ENCODE peak calls at places on chromosomes 11 and 22, in nine cellular contexts. R is astrocyte of the spinal cord, F is lung, Y is stomach, N is tibial nerve, E is BJ, O is cardiac fibroblast, Z is RWPE2, I is pancreas. J is an unnamed sample.

GRCh38 chr11:92859290-92859689 is 110.2 kb upstream of the MTNR1B start:
- DNase-seq in R (no peak), F (no peak), Y (no peak), N (no peak), E (no peak), O (peak; percentile 15), Z (no peak), I (no peak), J (no peak)

GRCh38 chr11:3894128-3894731 is 38.8 kb downstream of the STIM1 start:
- DNase-seq in R (no peak), F (no peak), Y (no peak), N (no peak), E (no peak), O (peak; percentile 34), Z (no peak), I (no peak), J (no peak)

GRCh38 chr11:134205729-134206128 is 18.0 kb downstream of the NCAPD3 start:
- DNase-seq in R (no peak), F (no peak), Y (no peak), N (no peak), E (no peak), O (no peak), Z (no peak), I (no peak), J (no peak)

GRCh38 chr22:32801436-32802290 is at the start of gene TIMP3:
- DNase-seq in R (peak; percentile 85), F (peak; percentile 76), Y (peak; percentile 63), N (peak; percentile 87), E (no peak), O (peak; percentile 83), Z (no peak), I (peak; percentile 30), J (peak; percentile 45)

GRCh38 chr11:76132268-76132667 is 74.0 kb downstream of the WNT11 start:
- DNase-seq in R (peak; percentile 12), F (no peak), Y (no peak), N (peak; percentile 33), E (no peak), O (no peak), Z (no peak), I (no peak), J (no peak)

GRCh38 chr11:75428301-75428724 is 4.7 kb downstream of the KLHL35 start:
- DNase-seq in R (peak; percentile 91), F (peak; percentile 86), Y (peak; percentile 91), N (peak; percentile 93), E (no peak), O (peak; percentile 91), Z (peak; percentile 86), I (peak; percentile 91), J (peak; percentile 47)

GRCh38 chr11:33633251-33634003 is 67.2 kb downstream of the C11orf91 start:
- DNase-seq in R (peak; percentile 86), F (no peak), Y (no peak), N (no peak), E (no peak), O (peak; percentile 49), Z (peak; percentile 85), I (no peak), J (peak; percentile 42)

GRCh38 chr11:12216100-12216499 is 105.7 kb downstream of the MICAL2 start:
- DNase-seq in R (no peak), F (no peak), Y (peak; percentile 57), N (no peak), E (no peak), O (no peak), Z (no peak), I (peak; percentile 46), J (no peak)

GRCh38 chr22:18136563-18137320 is 13.2 kb upstream of the USP18 start:
- DNase-seq in R (no peak), F (no peak), Y (no peak), N (no peak), E (no peak), O (no peak), Z (no peak), I (no peak), J (no peak)

GRCh38 chr11:56885854-56886253 is 102.9 kb upstream of the OR5AK2 start:
- DNase-seq in R (no peak), F (no peak), Y (no peak), N (no peak), E (no peak), O (no peak), Z (no peak), I (no peak), J (no peak)

GRCh38 chr11:56886465-56886864 is 102.2 kb upstream of the OR5AK2 start:
- DNase-seq in R (no peak), F (no peak), Y (no peak), N (no peak), E (no peak), O (no peak), Z (no peak), I (no peak), J (no peak)

GRCh38 chr11:56890584-56891305 is 98.0 kb upstream of the OR5AK2 start:
- DNase-seq in R (no peak), F (no peak), Y (no peak), N (no peak), E (no peak), O (no peak), Z (no peak), I (no peak), J (no peak)

GRCh38 chr11:56887940-56888339 is 100.8 kb upstream of the OR5AK2 start:
- DNase-seq in R (no peak), F (no peak), Y (no peak), N (no peak), E (no peak), O (no peak), Z (no peak), I (no peak), J (no peak)

GRCh38 chr11:56889986-56890385 is 98.7 kb upstream of the OR5AK2 start:
- DNase-seq in R (no peak), F (no peak), Y (no peak), N (no peak), E (no peak), O (no peak), Z (no peak), I (no peak), J (no peak)
- TF ChIP-seq CTCF in R (no peak), F (no peak), Y (no peak), N (no peak), E (no peak), O (no peak), Z (no peak), I (no peak), J (no peak)

GRCh38 chr11:65163684-65164083 is 6.3 kb upstream of the SPDYC start:
- DNase-seq in R (no peak), F (no peak), Y (no peak), N (no peak), E (no peak), O (no peak), Z (no peak), I (no peak), J (no peak)

GRCh38 chr11:65170058-65170534 is at the start of gene SPDYC:
- DNase-seq in R (no peak), F (no peak), Y (no peak), N (no peak), E (no peak), O (no peak), Z (no peak), I (no peak), J (no peak)

GRCh38 chr11:65166893-65167292 is 3.1 kb upstream of the SPDYC start:
- DNase-seq in R (no peak), F (no peak), Y (no peak), N (no peak), E (no peak), O (no peak), Z (no peak), I (no peak), J (no peak)

GRCh38 chr11:65169164-65169641 is 830 bp upstream of the SPDYC start:
- DNase-seq in R (peak; percentile 62), F (no peak), Y (no peak), N (no peak), E (no peak), O (peak; percentile 71), Z (no peak), I (no peak), J (no peak)

GRCh38 chr11:65165847-65166317 is 4.2 kb upstream of the SPDYC start:
- DNase-seq in R (no peak), F (no peak), Y (no peak), N (peak; percentile 14), E (no peak), O (no peak), Z (no peak), I (no peak), J (no peak)
- H3K4me3 ChIP-seq in R (no peak overlapping the region), F (no peak overlapping the region), Y (peak overlapping the region; percentile 35), N (peak overlapping the region; percentile 40), E (no peak overlapping the region), O (no peak overlapping the region), Z (no peak overlapping the region), I (no peak overlapping the region), J (no peak overlapping the region)

GRCh38 chr22:50276143-50276542 is 6.0 kb upstream of the MAPK11 start:
- DNase-seq in R (peak; percentile 49), F (peak; percentile 75), Y (peak; percentile 81), N (peak; percentile 22), E (no peak), O (peak; percentile 75), Z (no peak), I (peak; percentile 59), J (no peak)
- TF ChIP-seq CTCF in R (peak; percentile 47), F (peak; percentile 65), Y (peak; percentile 79), N (peak; percentile 68), E (peak; percentile 48), O (peak; percentile 35), Z (peak; percentile 20), I (peak; percentile 27), J (peak; percentile 58)

GRCh38 chr11:8685306-8685705 is 2.7 kb downstream of the RPL27A start:
- DNase-seq in R (no peak), F (no peak), Y (no peak), N (no peak), E (no peak), O (no peak), Z (no peak), I (no peak), J (no peak)
- H3K4me3 ChIP-seq in R (no peak overlapping the region), F (no peak overlapping the region), Y (no peak overlapping the region), N (no peak overlapping the region), E (no peak overlapping the region), O (peak overlapping the region; percentile 24), Z (no peak overlapping the region), I (no peak overlapping the region), J (peak overlapping the region; percentile 77)

GRCh38 chr11:95291946-95292345 is 60.9 kb upstream of the SESN3 start:
- DNase-seq in R (no peak), F (no peak), Y (peak; percentile 33), N (no peak), E (no peak), O (no peak), Z (no peak), I (no peak), J (no peak)
- TF ChIP-seq CTCF in R (no peak), F (no peak), Y (no peak), N (no peak), E (no peak), O (no peak), Z (no peak), I (no peak), J (no peak)

J was measured in HFF-Myc.